ENCODE peak calls at places on chromosomes 6 and 20, in eight cellular contexts. Y, Q, C, B, G, I, D and N are unnamed samples.

GRCh38 chr6:32950449-32950848 is 2.4 kb downstream of the HLA-DMA start:
- DNase-seq in Y (no peak), Q (no peak), C (no peak), B (no peak), G (no peak), I (no peak), D (no peak), N (no peak)

GRCh38 chr6:47741807-47742206 is 40.0 kb upstream of the OPN5 start:
- DNase-seq in Y (peak; percentile 40), Q (no peak), C (no peak), B (peak; percentile 83), G (peak; percentile 19), I (peak; percentile 30), D (peak; percentile 74), N (no peak)

GRCh38 chr20:6519556-6519955 is 247.9 kb upstream of the BMP2 start:
- DNase-seq in Y (no peak), Q (no peak), C (no peak), B (peak; percentile 90), G (no peak), I (peak; percentile 69), D (no peak), N (no peak)

GRCh38 chr20:34713194-34713943 is 9.2 kb downstream of the TP53INP2 start:
- DNase-seq in Y (no peak), Q (peak; percentile 10), C (no peak), B (peak; percentile 99), G (peak; percentile 76), I (peak; percentile 99), D (peak; percentile 91), N (no peak)

GRCh38 chr6:134626131-134626530 is 308.2 kb upstream of the SGK1 start:
- DNase-seq in Y (no peak), Q (no peak), C (no peak), B (peak; percentile 41), G (no peak), I (no peak), D (no peak), N (no peak)

GRCh38 chr6:106981901-106982300 is 7.4 kb upstream of the CD24 start:
- DNase-seq in Y (no peak), Q (no peak), C (no peak), B (no peak), G (no peak), I (no peak), D (no peak), N (peak; percentile 22)

GRCh38 chr6:141598487-141598886 is 534.2 kb upstream of the GJE1 start:
- DNase-seq in Y (no peak), Q (no peak), C (no peak), B (peak; percentile 4), G (no peak), I (peak; percentile 29), D (no peak), N (no peak)

GRCh38 chr20:41692479-41693135 is 74.4 kb upstream of the CHD6 start:
- DNase-seq in Y (peak; percentile 85), Q (peak; percentile 89), C (peak; percentile 77), B (peak; percentile 24), G (peak; percentile 87), I (peak; percentile 84), D (peak; percentile 27), N (no peak)

GRCh38 chr20:23160536-23161243 is 74.6 kb upstream of the CD93 start:
- DNase-seq in Y (no peak), Q (no peak), C (peak; percentile 19), B (peak; percentile 23), G (no peak), I (peak; percentile 48), D (no peak), N (no peak)

GRCh38 chr20:32052090-32052791 is at the start of gene HCK:
- DNase-seq in Y (peak; percentile 30), Q (no peak), C (peak; percentile 29), B (no peak), G (no peak), I (no peak), D (no peak), N (no peak)

GRCh38 chr6:77231438-77232305 is 231.6 kb downstream of the HTR1B start:
- DNase-seq in Y (no peak), Q (peak; percentile 20), C (no peak), B (no peak), G (no peak), I (peak; percentile 7), D (no peak), N (no peak)

GRCh38 chr6:77228279-77228678 is 235.0 kb downstream of the HTR1B start:
- DNase-seq in Y (no peak), Q (no peak), C (no peak), B (no peak), G (no peak), I (no peak), D (no peak), N (no peak)
- H3K4me3 ChIP-seq in Y (no peak overlapping the region), Q (no peak overlapping the region), C (no peak overlapping the region), B (no peak overlapping the region), G (no peak overlapping the region), I (no peak overlapping the region), D (no peak overlapping the region), N (no peak overlapping the region)

DNA sequence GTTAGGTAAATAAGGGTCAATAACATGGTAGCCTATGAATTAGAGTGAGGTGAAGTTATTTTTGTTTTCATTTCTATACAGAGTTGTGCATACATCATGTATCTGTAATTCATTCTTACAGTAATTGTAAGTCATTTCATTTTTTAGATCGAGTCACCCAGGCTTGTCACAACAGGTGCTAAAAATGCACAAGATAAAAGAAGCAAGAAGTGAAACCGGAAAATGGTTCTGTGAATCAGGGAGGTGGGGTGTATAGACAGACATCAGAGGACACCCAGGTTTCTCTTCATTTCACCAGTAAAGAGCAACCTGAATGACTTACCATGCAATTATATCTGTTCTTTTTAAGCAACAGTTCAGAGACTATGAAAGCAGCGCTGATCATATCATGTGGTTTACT is 27.6 kb upstream of the TBC1D7 start:
- DNase-seq in Y (no peak), Q (no peak), C (no peak), B (no peak), G (no peak), I (no peak), D (no peak), N (no peak)
- H3K4me3 ChIP-seq in Y (no peak overlapping the region), Q (no peak overlapping the region), C (no peak overlapping the region), B (peak overlapping the region; percentile 33), G (no peak overlapping the region), I (no peak overlapping the region), D (no peak overlapping the region), N (no peak overlapping the region)

GRCh38 chr20:49672109-49672681 is 41.5 kb downstream of the B4GALT5 start:
- DNase-seq in Y (no peak), Q (no peak), C (no peak), B (no peak), G (no peak), I (no peak), D (no peak), N (no peak)

GRCh38 chr20:49676581-49677291 is 36.9 kb downstream of the B4GALT5 start:
- DNase-seq in Y (peak; percentile 71), Q (peak; percentile 14), C (peak; percentile 60), B (peak; percentile 67), G (no peak), I (peak; percentile 42), D (no peak), N (no peak)

GRCh38 chr20:49674383-49675352 is 39.0 kb downstream of the B4GALT5 start:
- DNase-seq in Y (peak; percentile 32), Q (no peak), C (no peak), B (peak; percentile 82), G (peak; percentile 79), I (peak; percentile 67), D (no peak), N (no peak)

GRCh38 chr20:49677777-49678758 is 35.6 kb downstream of the B4GALT5 start:
- DNase-seq in Y (no peak), Q (no peak), C (peak; percentile 55), B (no peak), G (no peak), I (no peak), D (no peak), N (no peak)

GRCh38 chr20:49675368-49676151 is 38.1 kb downstream of the B4GALT5 start:
- DNase-seq in Y (peak; percentile 75), Q (no peak), C (no peak), B (peak; percentile 46), G (peak; percentile 59), I (no peak), D (no peak), N (no peak)
- H3K4me3 ChIP-seq in Y (peak overlapping the region; percentile 22), Q (no peak overlapping the region), C (peak overlapping the region; percentile 2), B (no peak overlapping the region), G (no peak overlapping the region), I (no peak overlapping the region), D (no peak overlapping the region), N (no peak overlapping the region)

GRCh38 chr6:164720-165119 is 127.6 kb upstream of the DUSP22 start:
- DNase-seq in Y (no peak), Q (no peak), C (no peak), B (no peak), G (no peak), I (no peak), D (no peak), N (no peak)
- H3K4me3 ChIP-seq in Y (no peak overlapping the region), Q (no peak overlapping the region), C (no peak overlapping the region), B (no peak overlapping the region), G (no peak overlapping the region), I (no peak overlapping the region), D (no peak overlapping the region), N (no peak overlapping the region)

DNA sequence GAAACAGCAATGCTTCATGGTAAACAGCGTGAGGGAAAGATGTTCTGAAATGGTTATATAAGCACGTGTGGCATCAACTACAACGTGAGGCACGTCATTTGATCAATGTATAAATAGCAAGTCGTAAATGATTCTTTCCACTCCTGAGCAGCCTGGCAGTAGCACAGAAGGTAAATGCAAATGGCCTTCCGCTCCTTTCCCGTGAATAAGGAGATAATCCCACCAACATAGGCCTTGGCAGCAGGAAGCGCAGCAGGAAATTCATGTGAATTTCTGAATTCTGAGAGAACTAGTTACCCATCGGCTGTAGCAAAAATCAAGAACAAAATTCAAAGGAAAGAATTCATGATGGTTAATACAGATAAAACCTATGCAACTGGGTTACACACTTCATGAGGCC is 16.9 kb downstream of the RPS6KA2 start:
- DNase-seq in Y (no peak), Q (no peak), C (no peak), B (no peak), G (no peak), I (no peak), D (no peak), N (no peak)
- H3K4me3 ChIP-seq in Y (no peak overlapping the region), Q (no peak overlapping the region), C (no peak overlapping the region), B (no peak overlapping the region), G (no peak overlapping the region), I (no peak overlapping the region), D (no peak overlapping the region), N (no peak overlapping the region)

GRCh38 chr6:27237089-27237723 is 10.3 kb upstream of the PRSS16 start:
- DNase-seq in Y (no peak), Q (no peak), C (no peak), B (peak; percentile 59), G (peak; percentile 44), I (peak; percentile 44), D (peak; percentile 91), N (peak; percentile 28)

GRCh38 chr6:27239258-27239657 is 8.2 kb upstream of the PRSS16 start:
- DNase-seq in Y (no peak), Q (no peak), C (no peak), B (no peak), G (no peak), I (no peak), D (no peak), N (no peak)

GRCh38 chr6:27230758-27231111 is 16.8 kb upstream of the PRSS16 start:
- DNase-seq in Y (no peak), Q (no peak), C (no peak), B (no peak), G (no peak), I (no peak), D (no peak), N (no peak)

GRCh38 chr6:27238010-27238983 is 9.2 kb upstream of the PRSS16 start:
- DNase-seq in Y (no peak), Q (no peak), C (no peak), B (no peak), G (no peak), I (peak; percentile 39), D (no peak), N (no peak)

GRCh38 chr6:27234576-27234975 is 12.9 kb upstream of the PRSS16 start:
- DNase-seq in Y (no peak), Q (no peak), C (no peak), B (no peak), G (no peak), I (no peak), D (no peak), N (no peak)
- H3K4me3 ChIP-seq in Y (no peak overlapping the region), Q (no peak overlapping the region), C (no peak overlapping the region), B (no peak overlapping the region), G (peak overlapping the region; percentile 26), I (peak overlapping the region; percentile 46), D (peak overlapping the region; percentile 75), N (peak overlapping the region; percentile 81)